ENCODE peak calls at places on chromosomes 6 and 20, in four cellular contexts. N, Y, B and L are unnamed samples. For H3K27me3, the result is how much of the 10 kb centered on the place peaks cover.

GRCh38 chr6:131225127-131225526 is 89.9 kb downstream of the AKAP7 start:
- DNase-seq in N (no peak), Y (no peak), B (no peak), L (no peak)

GRCh38 chr20:37823276-37823980 is 79.5 kb upstream of the VSTM2L start:
- DNase-seq in Y (peak), B (no peak), N (peak), L (no peak)

GRCh38 chr20:2470051-2470431 is 548 bp downstream of the SNRPB start:
- DNase-seq in B (no peak), N (peak), Y (peak), L (no peak)

GRCh38 chr6:170149681-170150589 is 140.9 kb downstream of the DLL1 start:
- DNase-seq in N (no peak), Y (no peak), B (no peak), L (no peak)

GRCh38 chr6:168852336-168852884 is 401.2 kb downstream of the THBS2 start:
- DNase-seq in Y (no peak), B (no peak), N (no peak), L (no peak)

GRCh38 chr6:118748311-118749062 is 97.1 kb upstream of the CEP85L start:
- DNase-seq in B (no peak), N (peak), Y (no peak), L (no peak)

GRCh38 chr20:44224651-44225050 is 14.1 kb upstream of the OSER1 start:
- DNase-seq in N (no peak), B (no peak), Y (no peak), L (no peak)

GRCh38 chr6:144362042-144363018 is 77.2 kb downstream of the UTRN start:
- DNase-seq in Y (no peak), B (no peak), N (peak), L (no peak)

GRCh38 chr6:5482619-5483018 is 221.3 kb downstream of the FARS2 start:
- DNase-seq in N (no peak), B (no peak), Y (no peak), L (no peak)

GRCh38 chr6:138538390-138539031 is 39.2 kb upstream of the NHSL1 start:
- DNase-seq in Y (no peak), N (peak), B (no peak), L (peak)

GRCh38 chr6:53168516-53169257 is 20.0 kb upstream of the GCM1 start:
- DNase-seq in N (peak), Y (no peak), B (no peak), L (no peak)

GRCh38 chr6:53235508-53235907 is 86.9 kb upstream of the GCM1 start:
- DNase-seq in N (no peak), Y (no peak), B (no peak), L (no peak)

GRCh38 chr6:90940812-90941481 is 354.1 kb upstream of the MAP3K7 start:
- DNase-seq in N (peak), Y (peak), B (no peak), L (peak)

GRCh38 chr6:128929869-128930268 is 46.9 kb downstream of the LAMA2 start:
- DNase-seq in Y (no peak), B (no peak), N (no peak), L (no peak)

GRCh38 chr6:36703081-36703606 is 5.5 kb downstream of the RAB44 start:
- DNase-seq in N (no peak), Y (no peak), B (no peak), L (no peak)

GRCh38 chr6:43873806-43874714 is 104.0 kb downstream of the VEGFA start:
- DNase-seq in B (peak), Y (peak), N (peak), L (no peak)

DNA sequence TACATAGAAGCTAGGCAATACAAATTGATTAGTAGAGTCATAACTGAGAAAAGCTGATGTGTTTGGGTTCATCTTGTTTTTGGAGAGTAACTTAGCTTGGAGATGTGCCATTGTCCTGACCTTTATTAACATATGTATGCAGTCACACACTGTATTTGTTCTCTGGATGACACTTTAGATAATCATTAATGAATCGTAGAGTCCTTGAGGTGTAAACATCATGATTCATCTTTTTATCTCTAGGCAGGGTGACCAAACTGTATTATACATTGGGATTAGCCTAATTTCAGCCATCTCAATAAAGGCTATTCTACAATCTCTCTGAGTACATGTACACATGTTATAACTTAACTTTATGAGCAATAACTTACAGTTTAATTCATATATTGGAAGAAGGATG is 3.6 kb upstream of the MTCL3 start:
- DNase-seq in N (no peak), Y (no peak), B (no peak), L (no peak)
- H3K27me3 ChIP-seq in N (under half), Y (under half), B (half or more), L (under half)

GRCh38 chr6:39896701-39897100 is 37.6 kb downstream of the MOCS1 start:
- DNase-seq in B (no peak), N (no peak), Y (no peak), L (no peak)
- TF ChIP-seq CTCF in B (no peak), N (no peak), Y (no peak), L (no peak)

GRCh38 chr20:34507661-34508060 is 8.6 kb upstream of the DYNLRB1 start:
- DNase-seq in B (no peak), Y (no peak), N (no peak), L (no peak)

GRCh38 chr20:34510575-34510974 is 5.6 kb upstream of the DYNLRB1 start:
- DNase-seq in Y (no peak), B (no peak), N (no peak), L (no peak)

GRCh38 chr20:34500823-34501222 is 15.4 kb upstream of the DYNLRB1 start:
- DNase-seq in B (no peak), Y (no peak), N (no peak), L (no peak)

GRCh38 chr20:34511891-34512265 is 4.3 kb upstream of the DYNLRB1 start:
- DNase-seq in Y (no peak), N (no peak), B (no peak), L (no peak)

DNA sequence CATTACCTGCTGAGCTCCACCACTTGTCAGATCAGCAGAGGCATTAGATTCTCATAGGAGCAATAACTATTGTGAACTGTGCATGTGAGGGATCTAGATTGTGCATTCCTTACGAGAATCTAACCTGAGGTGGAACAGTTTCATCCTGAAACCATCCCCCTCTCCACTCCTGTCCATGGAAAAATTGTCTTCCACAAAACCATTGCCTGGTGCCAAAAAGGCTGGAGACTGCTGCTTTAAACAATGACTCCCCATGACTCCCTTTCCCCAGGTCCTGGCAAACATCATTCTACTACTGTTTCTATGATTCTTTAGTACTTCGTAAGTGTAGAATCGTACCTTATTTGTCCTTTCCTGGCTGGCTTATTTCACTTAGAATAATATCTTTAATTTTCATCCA is 9.7 kb upstream of the DYNLRB1 start:
- DNase-seq in Y (no peak), B (no peak), N (no peak), L (no peak)
- H3K27ac ChIP-seq in Y (no peak), B (no peak), N (no peak), L (no peak)

DNA sequence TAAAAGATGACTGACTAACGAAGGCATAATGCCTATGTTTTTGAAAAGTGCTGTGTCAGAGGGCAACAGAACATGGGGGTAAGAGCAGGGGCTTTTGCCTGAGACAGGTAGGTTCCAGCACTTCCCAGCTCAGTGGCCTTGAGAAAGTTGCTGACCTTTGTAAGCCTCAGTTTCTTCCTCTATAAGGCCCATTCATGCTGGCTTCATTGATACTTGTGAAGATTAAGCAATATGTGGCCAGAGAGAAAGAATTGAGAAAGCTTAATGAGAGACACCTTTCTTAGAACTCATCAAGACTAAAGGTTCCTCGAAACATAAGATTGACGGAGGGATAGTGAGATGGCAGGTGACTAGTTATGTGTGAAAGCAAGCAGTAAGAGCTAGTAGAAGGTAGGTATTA is 21.6 kb upstream of the MEP1A start:
- DNase-seq in Y (no peak), B (no peak), N (no peak), L (no peak)
- H3K27me3 ChIP-seq in Y (under half), B (under half), N (under half), L (under half)

GRCh38 chr6:150740453-150740852 is 125.0 kb upstream of the MTHFD1L start:
- DNase-seq in B (no peak), N (no peak), Y (no peak), L (no peak)

GRCh38 chr6:150738092-150738625 is 127.3 kb upstream of the MTHFD1L start:
- DNase-seq in N (no peak), B (no peak), Y (no peak), L (no peak)

GRCh38 chr6:150739711-150740349 is 125.7 kb upstream of the MTHFD1L start:
- DNase-seq in B (no peak), N (no peak), Y (no peak), L (no peak)

GRCh38 chr6:150744522-150745260 is 120.8 kb upstream of the MTHFD1L start:
- DNase-seq in N (no peak), B (no peak), Y (no peak), L (no peak)

GRCh38 chr6:150741633-150742200 is 123.8 kb upstream of the MTHFD1L start:
- DNase-seq in Y (no peak), B (no peak), N (no peak), L (no peak)
- TF ChIP-seq CTCF in Y (peak), B (peak), N (peak), L (peak)